ENCODE peak calls at places on chromosomes 6 and 20, in ten cellular contexts. U, S, K, F, J, Z, X, G, W and T are unnamed samples.

GRCh38 chr6:37784585-37784967 is 35.0 kb upstream of the ZFAND3 start:
- DNase-seq in U (no peak), Z (no peak), K (no peak), X (no peak), S (no peak), J (peak), G (no peak), W (no peak), F (no peak), T (no peak)

GRCh38 chr6:152348116-152348515 is 289.0 kb downstream of the SYNE1 start:
- DNase-seq in F (no peak), U (no peak), S (no peak), J (no peak), Z (no peak), K (no peak), X (no peak), W (no peak), G (no peak), T (no peak)

GRCh38 chr6:106468935-106469334 is 108.4 kb downstream of the CRYBG1 start:
- DNase-seq in Z (no peak), U (no peak), F (no peak), J (peak), X (no peak), S (no peak), W (no peak), K (no peak), G (no peak), T (no peak)

GRCh38 chr6:166318649-166319600 is 10.7 kb upstream of the PRR18 start:
- DNase-seq in S (no peak), U (no peak), X (no peak), Z (no peak), J (no peak), F (no peak), K (no peak), W (no peak), G (no peak), T (no peak)

GRCh38 chr6:7846971-7847818 is 63.4 kb downstream of the TXNDC5 start:
- DNase-seq in Z (no peak), K (no peak), F (no peak), W (no peak), S (no peak), X (no peak), J (peak), G (no peak), U (no peak), T (no peak)

GRCh38 chr6:125867483-125867935 is 76.7 kb downstream of the NCOA7 start:
- DNase-seq in X (no peak), U (no peak), F (no peak), S (no peak), Z (no peak), W (no peak), K (no peak), G (no peak), J (peak), T (peak)

GRCh38 chr20:32189691-32190607 is 17.6 kb downstream of the PLAGL2 start:
- DNase-seq in X (peak), W (peak), J (peak), U (peak), S (peak), Z (no peak), K (peak), G (no peak), F (no peak), T (peak)

GRCh38 chr20:60586417-60587105 is 628.3 kb downstream of the CDH26 start:
- DNase-seq in X (no peak), J (no peak), F (no peak), K (no peak), W (no peak), Z (no peak), U (no peak), S (no peak), G (no peak), T (no peak)

GRCh38 chr20:34559311-34560140 is 1.0 kb downstream of the MAP1LC3A start:
- DNase-seq in U (peak), X (no peak), K (peak), W (peak), Z (no peak), F (no peak), J (peak), S (peak), G (no peak), T (peak)

GRCh38 chr6:113980937-113981554 is 10.1 kb upstream of the HDAC2 start:
- DNase-seq in X (no peak), U (no peak), W (no peak), K (no peak), J (peak), Z (no peak), S (peak), G (peak), F (no peak), T (no peak)

GRCh38 chr6:52155791-52156576 is 30.2 kb upstream of the IL17A start:
- DNase-seq in W (no peak), X (no peak), K (no peak), J (peak), F (peak), U (no peak), S (no peak), G (peak), Z (no peak), T (no peak)

GRCh38 chr6:165660881-165661415 is 2.1 kb downstream of the PDE10A start:
- DNase-seq in Z (no peak), F (no peak), W (no peak), U (no peak), J (no peak), G (no peak), S (no peak), K (no peak), X (no peak), T (no peak)

GRCh38 chr6:100538086-100538485 is 73.4 kb upstream of the SIM1 start:
- DNase-seq in X (no peak), J (no peak), U (no peak), Z (no peak), K (no peak), F (no peak), G (peak), S (no peak), W (no peak), T (no peak)

GRCh38 chr20:53216856-53217576 is 244.9 kb downstream of the TSHZ2 start:
- DNase-seq in S (peak), G (peak), X (peak), J (peak), K (peak), U (peak), F (no peak), W (peak), Z (peak), T (peak)

GRCh38 chr20:50845566-50846211 is 50.8 kb downstream of the BCAS4 start:
- DNase-seq in K (no peak), U (no peak), J (no peak), X (no peak), Z (no peak), G (no peak), F (peak), S (no peak), W (no peak), T (no peak)

GRCh38 chr6:156776470-156776840 is 723 bp upstream of the ARID1B start:
- DNase-seq in X (no peak), S (no peak), G (no peak), Z (no peak), F (no peak), W (no peak), U (no peak), J (no peak), K (no peak), T (no peak)

GRCh38 chr20:33392016-33392415 is 9.3 kb downstream of the CDK5RAP1 start:
- DNase-seq in S (no peak), F (no peak), X (no peak), G (no peak), J (no peak), K (no peak), Z (no peak), U (no peak), W (no peak), T (no peak)